ENCODE peak calls at places on chromosomes 13 and 19, in six cellular contexts. One of them, this sample, is unnamed.

GRCh38 chr13:49986471-49986870 is 10.4 kb upstream of the TRIM13 start:
- DNase-seq in H9: no peak
- DNase-seq in neuronal stem cell: no peak
- DNase-seq in IMR-90: no peak
- DNase-seq in trophoblast cell: no peak
- DNase-seq in H1: no peak
- DNase-seq in this sample: no peak

GRCh38 chr13:108093616-108094015 is 121.7 kb downstream of the LIG4 start:
- DNase-seq in H9: no peak
- DNase-seq in neuronal stem cell: no peak
- DNase-seq in IMR-90: no peak
- DNase-seq in trophoblast cell: no peak
- DNase-seq in H1: no peak
- DNase-seq in this sample: no peak

GRCh38 chr13:22017226-22017625 is 346.4 kb downstream of the FGF9 start:
- DNase-seq in H9: no peak
- DNase-seq in neuronal stem cell: no peak
- DNase-seq in IMR-90: no peak
- DNase-seq in trophoblast cell: no peak
- DNase-seq in H1: no peak
- DNase-seq in this sample: no peak

GRCh38 chr13:36067619-36068456 is 63.3 kb downstream of the DCLK1 start:
- DNase-seq in H9: peak
- DNase-seq in neuronal stem cell: no peak
- DNase-seq in IMR-90: no peak
- DNase-seq in trophoblast cell: no peak
- DNase-seq in H1: no peak
- DNase-seq in this sample: no peak

GRCh38 chr13:114128624-114129522 is 3.5 kb downstream of the RASA3 start:
- DNase-seq in H9: no peak
- DNase-seq in neuronal stem cell: no peak
- DNase-seq in IMR-90: peak
- DNase-seq in trophoblast cell: peak
- DNase-seq in H1: no peak
- DNase-seq in this sample: peak

GRCh38 chr19:31066385-31066784 is 282.9 kb downstream of the TSHZ3 start:
- DNase-seq in H9: no peak
- DNase-seq in neuronal stem cell: no peak
- DNase-seq in IMR-90: peak
- DNase-seq in trophoblast cell: peak
- DNase-seq in H1: no peak
- DNase-seq in this sample: peak

GRCh38 chr19:5298502-5298901 is 42.1 kb downstream of the PTPRS start:
- DNase-seq in H9: no peak
- DNase-seq in neuronal stem cell: no peak
- DNase-seq in IMR-90: no peak
- DNase-seq in trophoblast cell: peak
- DNase-seq in H1: no peak
- DNase-seq in this sample: no peak

GRCh38 chr13:26377038-26377437 is 123.1 kb downstream of the CDK8 start:
- DNase-seq in H9: peak
- DNase-seq in neuronal stem cell: peak
- DNase-seq in IMR-90: peak
- DNase-seq in trophoblast cell: peak
- DNase-seq in H1: peak
- DNase-seq in this sample: peak

GRCh38 chr19:1904385-1905070 is 671 bp upstream of the ADAT3 start:
- DNase-seq in H9: peak
- DNase-seq in neuronal stem cell: peak
- DNase-seq in IMR-90: no peak
- DNase-seq in trophoblast cell: peak
- DNase-seq in H1: peak
- DNase-seq in this sample: peak

GRCh38 chr13:93625536-93625935 is 398.9 kb downstream of the GPC6 start:
- DNase-seq in H9: no peak
- DNase-seq in neuronal stem cell: no peak
- DNase-seq in IMR-90: peak
- DNase-seq in trophoblast cell: no peak
- DNase-seq in H1: no peak
- DNase-seq in this sample: no peak

GRCh38 chr13:27035892-27036235 is 135.7 kb downstream of the USP12 start:
- DNase-seq in H9: peak
- DNase-seq in neuronal stem cell: no peak
- DNase-seq in IMR-90: peak
- DNase-seq in trophoblast cell: peak
- DNase-seq in H1: no peak
- DNase-seq in this sample: peak

GRCh38 chr13:41645313-41645712 is 188.0 kb downstream of the RGCC start:
- DNase-seq in H9: no peak
- DNase-seq in neuronal stem cell: no peak
- DNase-seq in IMR-90: peak
- DNase-seq in trophoblast cell: peak
- DNase-seq in H1: no peak
- DNase-seq in this sample: peak

GRCh38 chr19:42120276-42121010 is 11.8 kb downstream of the POU2F2 start:
- DNase-seq in H9: no peak
- DNase-seq in neuronal stem cell: no peak
- DNase-seq in IMR-90: no peak
- DNase-seq in trophoblast cell: no peak
- DNase-seq in H1: no peak
- DNase-seq in this sample: no peak

GRCh38 chr19:41734156-41734555 is 21.2 kb upstream of the CEACAM6 start:
- DNase-seq in H9: no peak
- DNase-seq in neuronal stem cell: no peak
- DNase-seq in IMR-90: no peak
- DNase-seq in trophoblast cell: no peak
- DNase-seq in H1: no peak
- DNase-seq in this sample: no peak

GRCh38 chr19:10420444-10421239 is at the start of gene PDE4A:
- DNase-seq in H9: peak
- DNase-seq in neuronal stem cell: no peak
- DNase-seq in IMR-90: no peak
- DNase-seq in trophoblast cell: peak
- DNase-seq in H1: peak
- DNase-seq in this sample: peak

GRCh38 chr19:41206926-41207750 is 11.9 kb upstream of the AXL start:
- DNase-seq in H9: peak
- DNase-seq in neuronal stem cell: no peak
- DNase-seq in IMR-90: no peak
- DNase-seq in trophoblast cell: no peak
- DNase-seq in H1: no peak
- DNase-seq in this sample: no peak

GRCh38 chr13:113559901-113560644 is 24.5 kb upstream of the TFDP1 start:
- DNase-seq in H9: peak
- DNase-seq in neuronal stem cell: no peak
- DNase-seq in IMR-90: no peak
- DNase-seq in trophoblast cell: no peak
- DNase-seq in H1: peak
- DNase-seq in this sample: no peak

GRCh38 chr13:96780105-96780504 is 214.2 kb downstream of the OXGR1 start:
- DNase-seq in H9: no peak
- DNase-seq in neuronal stem cell: no peak
- DNase-seq in IMR-90: no peak
- DNase-seq in trophoblast cell: no peak
- DNase-seq in H1: no peak
- DNase-seq in this sample: no peak

GRCh38 chr13:112095354-112095753 is 28.4 kb downstream of the SOX1 start:
- DNase-seq in H9: no peak
- DNase-seq in neuronal stem cell: no peak
- DNase-seq in IMR-90: no peak
- DNase-seq in trophoblast cell: no peak
- DNase-seq in H1: peak
- DNase-seq in this sample: no peak

DNA sequence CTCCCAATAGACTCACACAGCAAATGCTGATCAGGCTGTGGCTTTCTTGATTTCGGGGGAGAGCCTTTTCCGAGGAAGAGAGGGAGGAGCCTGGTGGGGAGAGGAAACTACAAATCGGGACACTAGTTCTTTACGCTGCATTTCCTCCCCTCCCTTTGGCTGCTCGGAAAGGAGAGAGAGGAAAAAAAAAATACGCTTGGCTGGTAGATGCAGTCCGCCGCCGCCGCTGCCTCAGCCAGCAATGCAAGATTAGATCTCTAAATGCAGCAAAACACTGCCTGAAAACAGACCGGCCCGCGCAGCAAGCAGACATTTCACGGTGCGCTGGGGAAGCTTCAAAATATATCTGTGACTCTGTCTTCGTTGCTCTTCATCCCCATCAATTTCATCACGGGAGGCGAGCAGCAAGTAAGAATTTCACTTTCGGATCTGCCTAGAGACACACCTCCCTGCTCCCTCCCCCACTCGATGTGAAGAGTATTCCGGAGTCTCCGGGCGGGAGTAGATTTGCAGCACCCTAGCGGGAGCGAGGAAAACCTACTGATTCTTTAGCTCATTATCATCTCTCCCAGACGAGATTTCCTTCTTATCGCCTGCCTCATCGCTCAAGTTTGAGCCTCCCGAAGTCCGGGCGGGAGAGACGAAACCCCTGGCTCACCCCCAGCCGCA is at the start of gene PCDH17:
- DNase-seq in H9: peak
- DNase-seq in neuronal stem cell: peak
- DNase-seq in IMR-90: no peak
- DNase-seq in trophoblast cell: peak
- DNase-seq in H1: peak
- DNase-seq in this sample: peak
- H3K27ac ChIP-seq in H9: no peak
- H3K27ac ChIP-seq in neuronal stem cell: peak
- H3K27ac ChIP-seq in IMR-90: no peak
- H3K27ac ChIP-seq in trophoblast cell: no peak
- H3K27ac ChIP-seq in H1: no peak
- H3K27ac ChIP-seq in this sample: no peak

GRCh38 chr13:79392882-79393563 is 13.0 kb downstream of the RBM26 start:
- DNase-seq in H9: no peak
- DNase-seq in neuronal stem cell: no peak
- DNase-seq in IMR-90: peak
- DNase-seq in trophoblast cell: no peak
- DNase-seq in H1: no peak
- DNase-seq in this sample: peak

GRCh38 chr13:79389031-79389430 is 17.0 kb downstream of the RBM26 start:
- DNase-seq in H9: no peak
- DNase-seq in neuronal stem cell: no peak
- DNase-seq in IMR-90: no peak
- DNase-seq in trophoblast cell: no peak
- DNase-seq in H1: no peak
- DNase-seq in this sample: no peak

GRCh38 chr13:79395881-79396280 is 10.2 kb downstream of the RBM26 start:
- DNase-seq in H9: no peak
- DNase-seq in neuronal stem cell: no peak
- DNase-seq in IMR-90: no peak
- DNase-seq in trophoblast cell: no peak
- DNase-seq in H1: no peak
- DNase-seq in this sample: no peak

GRCh38 chr13:79398169-79398568 is 7.9 kb downstream of the RBM26 start:
- DNase-seq in H9: no peak
- DNase-seq in neuronal stem cell: no peak
- DNase-seq in IMR-90: no peak
- DNase-seq in trophoblast cell: no peak
- DNase-seq in H1: no peak
- DNase-seq in this sample: no peak

DNA sequence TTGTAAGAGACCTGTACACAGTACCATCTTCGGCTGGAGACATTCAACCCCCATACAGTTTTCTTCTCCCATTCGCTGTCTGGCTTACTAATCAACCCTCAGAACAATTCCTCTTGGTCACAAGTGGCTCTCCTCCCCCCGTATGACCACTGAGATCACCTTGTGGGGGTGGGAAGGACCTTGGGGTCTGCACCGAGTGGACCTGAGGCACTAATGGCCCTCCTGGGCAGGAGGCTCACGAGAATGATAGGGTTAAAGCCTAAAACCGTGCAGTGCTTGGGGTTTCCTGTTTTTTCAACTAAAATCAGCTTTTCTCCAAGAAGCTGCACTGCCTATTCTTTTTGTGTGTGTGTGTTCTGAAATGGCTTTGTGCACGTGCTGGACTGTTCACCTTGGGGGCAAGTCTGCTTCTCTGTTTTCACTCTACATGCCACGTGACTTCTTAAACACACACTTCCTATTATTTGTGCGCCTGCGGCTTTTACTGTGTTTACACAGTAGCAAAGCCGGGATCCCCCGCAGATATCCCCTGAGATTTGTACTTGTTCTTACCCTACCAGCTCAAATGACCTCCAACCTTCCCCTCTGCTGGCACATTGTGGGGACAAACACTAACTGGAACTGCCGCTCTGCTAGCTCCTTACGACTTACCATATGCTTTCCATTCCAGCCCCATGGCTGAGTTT is 12.3 kb downstream of the RBM26 start:
- DNase-seq in H9: no peak
- DNase-seq in neuronal stem cell: no peak
- DNase-seq in IMR-90: no peak
- DNase-seq in trophoblast cell: peak
- DNase-seq in H1: no peak
- DNase-seq in this sample: no peak
- H4K91ac ChIP-seq in H9: no peak
- H4K91ac ChIP-seq in neuronal stem cell: no peak
- H4K91ac ChIP-seq in IMR-90: no peak
- H4K91ac ChIP-seq in trophoblast cell: no peak
- H4K91ac ChIP-seq in H1: no peak
- H4K91ac ChIP-seq in this sample: no peak

GRCh38 chr13:23510979-23511735 is 59.1 kb upstream of the TNFRSF19 start:
- DNase-seq in H9: no peak
- DNase-seq in neuronal stem cell: no peak
- DNase-seq in IMR-90: peak
- DNase-seq in trophoblast cell: peak
- DNase-seq in H1: no peak
- DNase-seq in this sample: peak
- H3K27ac ChIP-seq in H9: no peak
- H3K27ac ChIP-seq in neuronal stem cell: no peak
- H3K27ac ChIP-seq in IMR-90: peak
- H3K27ac ChIP-seq in trophoblast cell: no peak
- H3K27ac ChIP-seq in H1: no peak
- H3K27ac ChIP-seq in this sample: no peak

DNA sequence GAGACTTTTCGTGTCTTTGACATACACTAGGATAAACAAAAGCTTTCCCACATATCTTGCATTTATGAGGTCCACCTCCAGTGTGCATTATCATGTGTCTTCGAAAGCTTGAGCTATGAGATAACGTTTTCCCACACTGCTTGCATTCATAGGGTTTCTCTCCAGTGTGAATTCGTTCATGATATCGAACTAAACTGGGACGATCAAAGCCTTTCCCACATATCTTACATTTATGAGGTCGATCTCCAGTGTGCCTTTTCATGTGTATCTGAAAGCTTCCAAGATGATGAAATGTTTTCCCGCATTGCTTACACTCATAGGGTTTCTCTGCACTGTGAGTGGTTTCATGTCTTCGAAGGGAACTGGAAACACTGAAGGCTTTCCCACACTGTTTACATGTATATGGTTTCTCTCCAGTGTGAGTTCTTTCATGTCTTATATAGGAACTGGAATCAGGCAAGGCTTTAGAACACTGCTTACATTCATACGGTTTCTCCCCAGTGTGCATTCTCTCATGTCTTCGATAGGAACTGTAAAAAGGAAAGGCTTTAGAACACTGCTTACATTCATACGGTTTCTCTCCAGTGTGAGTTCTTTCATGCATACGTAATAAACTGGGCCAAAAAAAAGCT is 14.5 kb downstream of the ZNF563 start:
- DNase-seq in H9: no peak
- DNase-seq in neuronal stem cell: no peak
- DNase-seq in IMR-90: no peak
- DNase-seq in trophoblast cell: no peak
- DNase-seq in H1: no peak
- DNase-seq in this sample: no peak
- H4K91ac ChIP-seq in H9: no peak
- H4K91ac ChIP-seq in neuronal stem cell: no peak
- H4K91ac ChIP-seq in IMR-90: no peak
- H4K91ac ChIP-seq in trophoblast cell: no peak
- H4K91ac ChIP-seq in H1: no peak
- H4K91ac ChIP-seq in this sample: no peak

This sample was measured in mesenchymal stem cell.